ENCODE peak calls at places on chromosomes 16 and 17, in seven cellular contexts. D is hippocampal formation, R is left lung, C is tibial artery, S is cardiac fibroblast, M is NCI-H1092 treated with DMSO at 0.1 percent for 48 hours, I is germinal center. N is an unnamed sample.

GRCh38 chr17:29617481-29618271 is 5.0 kb downstream of the CORO6 start:
- DNase-seq in R (peak; percentile 99), C (no peak), S (peak; percentile 70), D (peak; percentile 55), M (peak; percentile 32), I (peak; percentile 86), N (peak; percentile 61)

GRCh38 chr17:62899349-62899748 is 66.7 kb upstream of the TANC2 start:
- DNase-seq in M (no peak), D (no peak), C (peak; percentile 54), R (no peak), S (no peak), I (no peak), N (no peak)

GRCh38 chr16:29857133-29857760 is 5.8 kb downstream of the CDIPT start:
- DNase-seq in M (no peak), I (no peak), R (no peak), S (peak; percentile 67), C (no peak), D (no peak), N (no peak)

GRCh38 chr17:75412455-75413317 is 7.2 kb upstream of the GRB2 start:
- DNase-seq in S (peak; percentile 75), M (peak; percentile 70), I (peak; percentile 79), C (peak; percentile 59), D (peak; percentile 40), R (no peak), N (peak; percentile 47)

GRCh38 chr17:81130385-81131288 is 34.7 kb upstream of the PVALEF start:
- DNase-seq in D (peak; percentile 77), C (no peak), R (no peak), S (no peak), I (no peak), M (no peak), N (no peak)

GRCh38 chr17:36936455-36936934 is 780 bp upstream of the LHX1 start:
- DNase-seq in C (no peak), D (no peak), S (no peak), R (no peak), M (peak; percentile 44), I (no peak), N (peak; percentile 31)

GRCh38 chr17:50634123-50634914 is at the start of gene ABCC3:
- DNase-seq in C (peak; percentile 67), I (no peak), R (peak; percentile 92), M (no peak), S (peak; percentile 53), D (no peak), N (no peak)

GRCh38 chr17:75611746-75612437 is 21.3 kb upstream of the SMIM5 start:
- DNase-seq in M (no peak), I (no peak), C (no peak), R (no peak), S (no peak), D (no peak), N (no peak)

GRCh38 chr16:30092373-30093010 is 768 bp upstream of the TBX6 start:
- DNase-seq in M (peak; percentile 49), D (peak; percentile 65), S (peak; percentile 82), R (peak; percentile 95), C (peak; percentile 87), I (peak; percentile 91), N (peak; percentile 76)

GRCh38 chr16:73480381-73480780 is 432.5 kb upstream of the ZFHX3 start:
- DNase-seq in I (no peak), D (no peak), R (no peak), C (no peak), S (no peak), M (no peak), N (no peak)

N was measured in NCI-H1105.